ENCODE peak calls at places on chromosomes 6 and 20, in six cellular contexts. One of them, this sample, is unnamed.

GRCh38 chr6:73732845-73733675 is 37.1 kb downstream of the CD109 start:
- DNase-seq in CD4-positive, CD25-positive, alpha-beta regulatory T cell: peak; percentile 32
- DNase-seq in NT2/D1: peak; percentile 50
- DNase-seq in astrocyte of the spinal cord: peak; percentile 73
- DNase-seq in lower lobe of right lung: peak; percentile 51
- DNase-seq in Peyer's patch: peak; percentile 22
- DNase-seq in this sample: peak; percentile 55

GRCh38 chr20:53656653-53657288 is 63.1 kb upstream of the ZNF217 start:
- DNase-seq in CD4-positive, CD25-positive, alpha-beta regulatory T cell: no peak
- DNase-seq in NT2/D1: no peak
- DNase-seq in astrocyte of the spinal cord: peak; percentile 58
- DNase-seq in lower lobe of right lung: no peak
- DNase-seq in Peyer's patch: no peak
- DNase-seq in this sample: peak; percentile 39

GRCh38 chr6:1831030-1831429 is 221.3 kb downstream of the FOXC1 start:
- DNase-seq in CD4-positive, CD25-positive, alpha-beta regulatory T cell: no peak
- DNase-seq in NT2/D1: no peak
- DNase-seq in astrocyte of the spinal cord: no peak
- DNase-seq in lower lobe of right lung: no peak
- DNase-seq in Peyer's patch: no peak
- DNase-seq in this sample: no peak

GRCh38 chr20:57618091-57618765 is 2.0 kb downstream of the ZBP1 start:
- DNase-seq in CD4-positive, CD25-positive, alpha-beta regulatory T cell: no peak
- DNase-seq in NT2/D1: no peak
- DNase-seq in astrocyte of the spinal cord: no peak
- DNase-seq in lower lobe of right lung: peak; percentile 39
- DNase-seq in Peyer's patch: peak; percentile 43
- DNase-seq in this sample: peak; percentile 82

GRCh38 chr20:23152308-23152892 is 66.3 kb upstream of the CD93 start:
- DNase-seq in CD4-positive, CD25-positive, alpha-beta regulatory T cell: no peak
- DNase-seq in NT2/D1: no peak
- DNase-seq in astrocyte of the spinal cord: peak; percentile 61
- DNase-seq in lower lobe of right lung: no peak
- DNase-seq in Peyer's patch: no peak
- DNase-seq in this sample: no peak

GRCh38 chr6:138421608-138422007 is 17.6 kb downstream of the HEBP2 start:
- DNase-seq in CD4-positive, CD25-positive, alpha-beta regulatory T cell: no peak
- DNase-seq in NT2/D1: no peak
- DNase-seq in astrocyte of the spinal cord: no peak
- DNase-seq in lower lobe of right lung: no peak
- DNase-seq in Peyer's patch: no peak
- DNase-seq in this sample: no peak

GRCh38 chr6:151067684-151068596 is 171.8 kb upstream of the AKAP12 start:
- DNase-seq in CD4-positive, CD25-positive, alpha-beta regulatory T cell: no peak
- DNase-seq in NT2/D1: no peak
- DNase-seq in astrocyte of the spinal cord: peak; percentile 98
- DNase-seq in lower lobe of right lung: no peak
- DNase-seq in Peyer's patch: no peak
- DNase-seq in this sample: peak; percentile 91

GRCh38 chr20:44448753-44449546 is 26.7 kb upstream of the TTPAL start:
- DNase-seq in CD4-positive, CD25-positive, alpha-beta regulatory T cell: no peak
- DNase-seq in NT2/D1: peak; percentile 58
- DNase-seq in astrocyte of the spinal cord: no peak
- DNase-seq in lower lobe of right lung: no peak
- DNase-seq in Peyer's patch: no peak
- DNase-seq in this sample: no peak

GRCh38 chr6:128827675-128828464 is 55.1 kb upstream of the LAMA2 start:
- DNase-seq in CD4-positive, CD25-positive, alpha-beta regulatory T cell: no peak
- DNase-seq in NT2/D1: no peak
- DNase-seq in astrocyte of the spinal cord: peak; percentile 33
- DNase-seq in lower lobe of right lung: no peak
- DNase-seq in Peyer's patch: no peak
- DNase-seq in this sample: no peak

GRCh38 chr6:84766796-84767590 is 2.6 kb upstream of the TBX18 start:
- DNase-seq in CD4-positive, CD25-positive, alpha-beta regulatory T cell: no peak
- DNase-seq in NT2/D1: no peak
- DNase-seq in astrocyte of the spinal cord: peak; percentile 12
- DNase-seq in lower lobe of right lung: no peak
- DNase-seq in Peyer's patch: no peak
- DNase-seq in this sample: no peak

GRCh38 chr6:7053125-7053784 is 54.5 kb upstream of the RREB1 start:
- DNase-seq in CD4-positive, CD25-positive, alpha-beta regulatory T cell: no peak
- DNase-seq in NT2/D1: no peak
- DNase-seq in astrocyte of the spinal cord: no peak
- DNase-seq in lower lobe of right lung: no peak
- DNase-seq in Peyer's patch: no peak
- DNase-seq in this sample: no peak
- H3K4me3 ChIP-seq in CD4-positive, CD25-positive, alpha-beta regulatory T cell: no peak overlapping the region
- H3K4me3 ChIP-seq in NT2/D1: peak overlapping the region; percentile 59
- H3K4me3 ChIP-seq in astrocyte of the spinal cord: no peak overlapping the region
- H3K4me3 ChIP-seq in lower lobe of right lung: peak overlapping the region; percentile 70
- H3K4me3 ChIP-seq in Peyer's patch: no peak overlapping the region
- H3K4me3 ChIP-seq in this sample: no peak overlapping the region

DNA sequence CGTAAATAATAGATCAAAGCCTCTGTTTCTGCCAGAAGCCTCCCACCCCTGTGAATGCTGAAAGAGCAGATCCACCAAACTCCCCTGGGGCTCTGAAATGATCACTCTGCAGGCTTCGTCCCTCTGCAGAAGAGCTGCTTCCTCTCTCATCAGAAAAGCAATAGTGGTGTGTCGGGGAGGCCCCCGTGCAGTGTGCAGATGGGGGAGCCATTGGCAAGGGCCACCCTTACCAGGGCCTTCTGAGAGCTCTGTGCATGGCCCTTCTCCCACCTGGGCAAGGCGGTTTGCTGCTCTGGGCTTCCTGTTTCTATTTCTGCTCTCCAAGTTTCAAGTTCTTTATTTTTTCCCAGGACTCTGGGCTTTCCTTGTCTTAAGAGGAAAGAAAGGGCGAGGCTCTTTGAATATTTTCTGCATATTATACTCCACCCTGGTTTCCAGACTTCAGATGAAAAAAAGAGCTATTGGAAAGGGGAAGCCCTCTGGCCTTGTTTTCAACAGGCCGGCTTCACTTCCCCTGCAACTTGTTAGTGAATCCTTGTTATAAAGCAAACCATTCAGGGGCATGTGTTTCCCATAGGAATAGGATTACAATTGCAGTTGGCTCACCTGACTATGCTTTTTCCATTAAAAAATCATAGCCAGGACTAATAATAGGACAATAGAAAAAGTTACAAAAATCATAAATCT is 155.2 kb downstream of the TTLL2 start:
- DNase-seq in CD4-positive, CD25-positive, alpha-beta regulatory T cell: no peak
- DNase-seq in NT2/D1: no peak
- DNase-seq in astrocyte of the spinal cord: no peak
- DNase-seq in lower lobe of right lung: no peak
- DNase-seq in Peyer's patch: no peak
- DNase-seq in this sample: no peak
- H3K4me3 ChIP-seq in CD4-positive, CD25-positive, alpha-beta regulatory T cell: no peak overlapping the region
- H3K4me3 ChIP-seq in NT2/D1: no peak overlapping the region
- H3K4me3 ChIP-seq in astrocyte of the spinal cord: no peak overlapping the region
- H3K4me3 ChIP-seq in lower lobe of right lung: no peak overlapping the region
- H3K4me3 ChIP-seq in Peyer's patch: no peak overlapping the region
- H3K4me3 ChIP-seq in this sample: no peak overlapping the region

GRCh38 chr20:62707981-62708521 is 585 bp upstream of the NTSR1 start:
- DNase-seq in CD4-positive, CD25-positive, alpha-beta regulatory T cell: no peak
- DNase-seq in NT2/D1: peak; percentile 27
- DNase-seq in astrocyte of the spinal cord: no peak
- DNase-seq in lower lobe of right lung: no peak
- DNase-seq in Peyer's patch: no peak
- DNase-seq in this sample: no peak
- H3K4me3 ChIP-seq in CD4-positive, CD25-positive, alpha-beta regulatory T cell: no peak overlapping the region
- H3K4me3 ChIP-seq in NT2/D1: peak overlapping the region; percentile 40
- H3K4me3 ChIP-seq in astrocyte of the spinal cord: no peak overlapping the region
- H3K4me3 ChIP-seq in lower lobe of right lung: no peak overlapping the region
- H3K4me3 ChIP-seq in Peyer's patch: peak overlapping the region; percentile 14
- H3K4me3 ChIP-seq in this sample: no peak overlapping the region

GRCh38 chr20:34211591-34211990 is 29.6 kb upstream of the ASIP start:
- DNase-seq in CD4-positive, CD25-positive, alpha-beta regulatory T cell: no peak
- DNase-seq in NT2/D1: no peak
- DNase-seq in astrocyte of the spinal cord: no peak
- DNase-seq in lower lobe of right lung: no peak
- DNase-seq in Peyer's patch: no peak
- DNase-seq in this sample: no peak

GRCh38 chr20:34210271-34210670 is 31.0 kb upstream of the ASIP start:
- DNase-seq in CD4-positive, CD25-positive, alpha-beta regulatory T cell: no peak
- DNase-seq in NT2/D1: no peak
- DNase-seq in astrocyte of the spinal cord: no peak
- DNase-seq in lower lobe of right lung: no peak
- DNase-seq in Peyer's patch: no peak
- DNase-seq in this sample: no peak

GRCh38 chr20:34213213-34213612 is 28.0 kb upstream of the ASIP start:
- DNase-seq in CD4-positive, CD25-positive, alpha-beta regulatory T cell: no peak
- DNase-seq in NT2/D1: no peak
- DNase-seq in astrocyte of the spinal cord: no peak
- DNase-seq in lower lobe of right lung: no peak
- DNase-seq in Peyer's patch: no peak
- DNase-seq in this sample: no peak

DNA sequence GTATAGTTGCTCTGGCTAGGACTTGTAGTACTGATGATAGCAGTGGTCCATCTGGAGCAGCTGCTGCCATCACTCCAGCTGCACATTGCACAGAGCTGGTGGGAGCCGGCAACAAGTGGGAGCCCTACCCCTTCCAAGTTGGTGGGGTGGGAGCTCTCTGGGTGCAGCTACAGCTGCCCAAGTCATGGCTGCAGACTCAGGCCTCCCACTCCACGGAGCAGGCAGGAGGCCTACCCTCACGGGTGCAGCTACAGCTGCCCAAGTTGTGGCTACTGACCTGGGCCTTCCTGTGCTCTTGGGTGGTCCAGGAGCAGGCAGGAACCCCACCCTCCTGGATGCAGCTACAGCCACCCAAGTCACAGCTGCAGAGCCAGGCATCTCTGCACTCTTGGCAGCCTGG is 32.1 kb upstream of the ASIP start:
- DNase-seq in CD4-positive, CD25-positive, alpha-beta regulatory T cell: no peak
- DNase-seq in NT2/D1: no peak
- DNase-seq in astrocyte of the spinal cord: no peak
- DNase-seq in lower lobe of right lung: no peak
- DNase-seq in Peyer's patch: no peak
- DNase-seq in this sample: no peak
- H3K4me3 ChIP-seq in CD4-positive, CD25-positive, alpha-beta regulatory T cell: no peak overlapping the region
- H3K4me3 ChIP-seq in NT2/D1: no peak overlapping the region
- H3K4me3 ChIP-seq in astrocyte of the spinal cord: no peak overlapping the region
- H3K4me3 ChIP-seq in lower lobe of right lung: no peak overlapping the region
- H3K4me3 ChIP-seq in Peyer's patch: no peak overlapping the region
- H3K4me3 ChIP-seq in this sample: no peak overlapping the region

DNA sequence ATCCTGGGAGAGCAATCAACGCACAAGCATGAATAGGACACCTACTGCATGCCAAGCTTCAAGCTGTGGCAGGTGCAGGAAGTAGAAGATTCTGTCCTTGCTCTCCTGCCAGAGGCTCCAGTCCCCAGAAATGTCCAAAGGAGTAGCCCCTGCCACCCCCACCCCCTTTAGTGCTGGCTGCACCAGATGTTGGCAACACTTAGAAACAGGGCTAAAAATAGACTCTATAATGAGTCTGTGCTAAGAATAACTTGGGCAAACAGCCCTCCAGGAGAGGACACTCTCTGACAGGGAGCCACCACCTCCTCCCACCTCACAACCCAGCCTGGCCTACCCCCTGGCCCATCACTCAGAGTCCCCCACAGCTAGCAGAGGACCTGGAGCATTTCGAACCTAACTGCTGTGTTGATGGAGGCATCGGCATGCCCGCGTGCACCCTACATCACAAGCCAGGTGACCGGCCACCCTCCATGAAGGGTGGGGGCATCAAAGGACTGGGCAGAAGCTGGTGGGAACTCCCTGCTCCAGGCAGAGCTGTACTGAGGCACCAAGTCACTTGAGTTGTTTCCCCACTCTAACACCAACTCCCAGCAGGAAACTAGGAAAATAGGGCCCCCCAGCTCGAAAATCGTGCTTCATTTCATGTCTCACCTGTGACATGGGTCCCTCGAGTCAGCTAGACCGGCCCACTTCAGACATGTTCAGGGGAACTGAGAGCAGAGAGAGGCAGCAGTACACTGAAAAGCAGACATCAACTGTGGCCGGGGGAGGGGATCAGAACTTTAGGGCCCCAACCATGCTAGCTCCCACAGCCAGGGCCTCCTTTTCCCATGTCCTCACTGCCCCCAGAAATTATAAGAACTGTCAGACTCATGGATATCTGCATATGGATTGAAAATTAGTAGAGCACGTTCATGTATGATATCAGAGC is 18.6 kb downstream of the TFEB start:
- DNase-seq in CD4-positive, CD25-positive, alpha-beta regulatory T cell: no peak
- DNase-seq in NT2/D1: no peak
- DNase-seq in astrocyte of the spinal cord: no peak
- DNase-seq in lower lobe of right lung: peak; percentile 24
- DNase-seq in Peyer's patch: no peak
- DNase-seq in this sample: no peak
- H3K4me3 ChIP-seq in CD4-positive, CD25-positive, alpha-beta regulatory T cell: no peak overlapping the region
- H3K4me3 ChIP-seq in NT2/D1: no peak overlapping the region
- H3K4me3 ChIP-seq in astrocyte of the spinal cord: no peak overlapping the region
- H3K4me3 ChIP-seq in lower lobe of right lung: no peak overlapping the region
- H3K4me3 ChIP-seq in Peyer's patch: no peak overlapping the region
- H3K4me3 ChIP-seq in this sample: no peak overlapping the region

GRCh38 chr6:117481926-117482239 is 591 bp upstream of the DCBLD1 start:
- DNase-seq in CD4-positive, CD25-positive, alpha-beta regulatory T cell: no peak
- DNase-seq in NT2/D1: no peak
- DNase-seq in astrocyte of the spinal cord: no peak
- DNase-seq in lower lobe of right lung: no peak
- DNase-seq in Peyer's patch: no peak
- DNase-seq in this sample: no peak
- H3K4me3 ChIP-seq in CD4-positive, CD25-positive, alpha-beta regulatory T cell: peak overlapping the region; percentile 51
- H3K4me3 ChIP-seq in NT2/D1: peak overlapping the region; percentile 70
- H3K4me3 ChIP-seq in astrocyte of the spinal cord: peak overlapping the region; percentile 70
- H3K4me3 ChIP-seq in lower lobe of right lung: peak overlapping the region; percentile 85
- H3K4me3 ChIP-seq in Peyer's patch: peak overlapping the region; percentile 68
- H3K4me3 ChIP-seq in this sample: no peak overlapping the region

DNA sequence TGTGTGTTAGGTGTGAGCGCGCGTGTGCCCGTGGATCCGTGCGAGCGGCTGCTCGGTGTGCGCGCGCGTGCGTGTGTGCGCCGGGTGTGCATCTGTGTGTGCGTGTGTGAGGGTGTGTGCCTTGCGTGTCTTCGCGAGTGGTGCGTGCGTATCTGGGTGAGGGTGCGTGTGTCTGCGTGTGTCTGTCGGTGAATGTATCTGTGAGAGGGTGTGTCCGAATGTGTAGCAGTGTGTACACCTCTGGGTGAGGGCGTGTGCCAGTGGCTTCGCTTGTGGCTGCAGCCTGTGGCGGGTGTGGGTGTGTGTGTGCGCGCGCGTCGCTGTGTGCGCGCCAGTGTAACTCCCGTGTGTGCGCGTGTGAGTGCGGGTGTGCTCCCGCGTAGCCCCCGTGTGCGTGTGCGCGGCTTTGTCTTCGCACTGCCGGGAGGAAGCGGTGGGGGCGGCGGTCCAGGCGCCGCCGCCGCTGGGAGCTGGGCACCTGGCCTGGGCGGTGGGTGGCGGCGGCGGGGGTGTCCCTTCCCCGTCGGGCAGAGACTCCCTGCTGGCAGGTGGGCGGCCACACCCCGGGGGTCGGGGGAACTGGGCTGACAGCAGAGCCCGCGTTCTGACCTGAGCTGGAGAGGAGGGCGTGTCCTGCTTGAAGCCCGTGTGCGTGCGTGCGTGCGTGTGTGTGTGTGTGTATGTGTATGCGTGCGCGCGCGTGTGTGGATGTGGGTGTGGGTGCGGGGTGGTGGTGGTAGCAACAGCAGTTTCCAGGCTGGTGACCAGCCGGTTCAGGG is 61.3 kb upstream of the EPB41L1 start:
- DNase-seq in CD4-positive, CD25-positive, alpha-beta regulatory T cell: no peak
- DNase-seq in NT2/D1: no peak
- DNase-seq in astrocyte of the spinal cord: no peak
- DNase-seq in lower lobe of right lung: peak; percentile 90
- DNase-seq in Peyer's patch: peak; percentile 33
- DNase-seq in this sample: peak; percentile 44
- H3K4me3 ChIP-seq in CD4-positive, CD25-positive, alpha-beta regulatory T cell: peak overlapping the region; percentile 51
- H3K4me3 ChIP-seq in NT2/D1: peak overlapping the region; percentile 80
- H3K4me3 ChIP-seq in astrocyte of the spinal cord: peak overlapping the region; percentile 46
- H3K4me3 ChIP-seq in lower lobe of right lung: peak overlapping the region; percentile 73
- H3K4me3 ChIP-seq in Peyer's patch: peak overlapping the region; percentile 76
- H3K4me3 ChIP-seq in this sample: peak overlapping the region; percentile 44

GRCh38 chr6:33029297-33030184 is 20.1 kb upstream of the HLA-DOA start:
- DNase-seq in CD4-positive, CD25-positive, alpha-beta regulatory T cell: no peak
- DNase-seq in NT2/D1: no peak
- DNase-seq in astrocyte of the spinal cord: no peak
- DNase-seq in lower lobe of right lung: peak; percentile 72
- DNase-seq in Peyer's patch: peak; percentile 77
- DNase-seq in this sample: no peak
- H3K4me3 ChIP-seq in CD4-positive, CD25-positive, alpha-beta regulatory T cell: peak overlapping the region; percentile 38
- H3K4me3 ChIP-seq in NT2/D1: no peak overlapping the region
- H3K4me3 ChIP-seq in astrocyte of the spinal cord: no peak overlapping the region
- H3K4me3 ChIP-seq in lower lobe of right lung: no peak overlapping the region
- H3K4me3 ChIP-seq in Peyer's patch: no peak overlapping the region
- H3K4me3 ChIP-seq in this sample: no peak overlapping the region